ENCODE peak calls at places on chromosomes 13 and 19, in five cellular contexts. H is body of pancreas, S is fibroblast of pulmonary artery, C is colonic mucosa, I is H9. Y is an unnamed sample.

GRCh38 chr19:40576181-40576584 is 490 bp upstream of the SHKBP1 start:
- DNase-seq in S (no peak), C (no peak), H (no peak), I (peak; percentile 60), Y (no peak)

GRCh38 chr19:39645800-39646411 is 9.8 kb upstream of the LGALS16 start:
- DNase-seq in S (peak; percentile 43), H (no peak), I (no peak), C (no peak), Y (no peak)

GRCh38 chr19:49469828-49470614 is 4.0 kb upstream of the FLT3LG start:
- DNase-seq in S (no peak), C (no peak), H (no peak), I (peak; percentile 44), Y (no peak)

GRCh38 chr13:74550039-74550438 is 415.8 kb upstream of the KLF12 start:
- DNase-seq in C (no peak), I (no peak), S (peak; percentile 26), H (no peak), Y (peak; percentile 40)

GRCh38 chr19:14871619-14872230 is 14.2 kb downstream of the OR7A17 start:
- DNase-seq in S (peak; percentile 32), C (no peak), H (no peak), I (no peak), Y (peak; percentile 3)

GRCh38 chr19:43699506-43700367 is 16.1 kb upstream of the IRGC start:
- DNase-seq in H (peak; percentile 15), S (peak; percentile 40), C (peak; percentile 51), I (peak; percentile 85), Y (peak; percentile 50)

GRCh38 chr13:96172066-96172465 is 82.2 kb downstream of the HS6ST3 start:
- DNase-seq in C (no peak), S (peak; percentile 1), H (no peak), I (no peak), Y (no peak)

GRCh38 chr19:16382775-16383543 is 58.3 kb downstream of the KLF2 start:
- DNase-seq in C (peak; percentile 88), I (peak; percentile 90), H (peak; percentile 84), S (peak; percentile 93), Y (peak; percentile 79)

GRCh38 chr13:25927363-25927762 is 124.5 kb downstream of the SHISA2 start:
- DNase-seq in S (no peak), H (no peak), I (no peak), C (no peak), Y (no peak)

GRCh38 chr13:113275387-113275786 is 21.7 kb upstream of the LAMP1 start:
- DNase-seq in I (peak; percentile 62), C (peak; percentile 39), H (peak; percentile 67), S (peak; percentile 65), Y (peak; percentile 71)

GRCh38 chr19:21823224-21823623 is 12.8 kb downstream of the ZNF43 start:
- DNase-seq in H (no peak), C (no peak), S (no peak), I (no peak), Y (no peak)

GRCh38 chr13:109154546-109154945 is 525.1 kb downstream of the MYO16 start:
- DNase-seq in H (no peak), C (no peak), S (no peak), I (no peak), Y (no peak)

GRCh38 chr13:65555973-65556372 is 1674.2 kb downstream of the PCDH9 start:
- DNase-seq in S (no peak), I (no peak), H (no peak), C (no peak), Y (no peak)

GRCh38 chr13:36518707-36519106 is 86.4 kb downstream of the CCNA1 start:
- DNase-seq in S (no peak), C (no peak), H (no peak), I (no peak), Y (no peak)

GRCh38 chr19:1175020-1175419 is 952 bp upstream of the SBNO2 start:
- DNase-seq in H (no peak), I (no peak), S (no peak), C (no peak), Y (no peak)

GRCh38 chr13:44273216-44273615 is 100.4 kb upstream of the SERP2 start:
- DNase-seq in S (no peak), H (no peak), C (no peak), I (no peak), Y (no peak)

GRCh38 chr19:6856749-6857372 is 30.5 kb upstream of the ADGRE1 start:
- DNase-seq in H (no peak), S (no peak), C (no peak), I (no peak), Y (no peak)

GRCh38 chr13:69324109-69324886 is 783.3 kb upstream of the ATXN8OS start:
- DNase-seq in S (peak; percentile 1), H (no peak), C (no peak), I (no peak), Y (peak; percentile 35)

GRCh38 chr13:40179421-40179820 is 487.0 kb downstream of the FOXO1 start:
- DNase-seq in I (no peak), C (no peak), S (no peak), H (no peak), Y (no peak)

GRCh38 chr13:111792956-111793355 is 274.0 kb upstream of the SOX1 start:
- DNase-seq in H (no peak), I (no peak), C (no peak), S (no peak), Y (no peak)

GRCh38 chr13:49791214-49791752 is 1.2 kb downstream of the KPNA3 start:
- DNase-seq in S (peak; percentile 39), I (no peak), H (peak; percentile 48), C (peak; percentile 58), Y (peak; percentile 72)

GRCh38 chr13:81987159-81987558 is 1646.2 kb upstream of the SPRY2 start:
- DNase-seq in S (no peak), C (no peak), H (no peak), I (no peak), Y (peak; percentile 1)

GRCh38 chr19:51341066-51341465 is 873 bp downstream of the VSIG10L start:
- DNase-seq in I (no peak), S (no peak), C (no peak), H (no peak), Y (no peak)

GRCh38 chr19:15443838-15444237 is 5.9 kb downstream of the WIZ start:
- DNase-seq in C (no peak), H (no peak), S (no peak), I (no peak), Y (no peak)

GRCh38 chr13:43301341-43301969 is 278.1 kb downstream of the DNAJC15 start:
- DNase-seq in C (no peak), I (no peak), S (no peak), H (no peak), Y (no peak)

GRCh38 chr19:18800636-18801035 is 9.5 kb upstream of the COMP start:
- DNase-seq in C (no peak), S (no peak), I (no peak), H (no peak), Y (no peak)

GRCh38 chr13:85575110-85575509 is 224.1 kb downstream of the SLITRK6 start:
- DNase-seq in C (no peak), S (no peak), I (no peak), H (no peak), Y (no peak)

GRCh38 chr13:110812111-110812868 is 98.8 kb downstream of the ING1 start:
- DNase-seq in C (no peak), S (peak; percentile 40), I (peak; percentile 59), H (no peak), Y (no peak)

GRCh38 chr13:97174638-97175037 is 47.5 kb upstream of the MBNL2 start:
- DNase-seq in C (no peak), S (no peak), I (no peak), H (no peak), Y (no peak)